ENCODE peak calls at places on chromosomes 2 and 18, in six cellular contexts. A, C, E, D, H and S are unnamed samples. For H3K4me1, the result is how much of the 10 kb centered on the place peaks cover.

GRCh38 chr2:142174176-142174575 is 43.4 kb upstream of the LRP1B start:
- DNase-seq in H (no peak), A (no peak), D (no peak), C (no peak), E (no peak), S (no peak)

GRCh38 chr18:43422483-43422882 is 145.2 kb upstream of the SYT4 start:
- DNase-seq in D (no peak), C (no peak), A (no peak), H (no peak), E (no peak), S (no peak)

GRCh38 chr2:217551229-217551909 is 451.4 kb downstream of the TNS1 start:
- DNase-seq in A (no peak), D (peak), E (no peak), H (no peak), C (no peak), S (no peak)

GRCh38 chr2:176763871-176764404 is 448.7 kb upstream of the HNRNPA3 start:
- DNase-seq in C (no peak), A (no peak), H (no peak), D (peak), E (no peak), S (no peak)

GRCh38 chr2:26292646-26293045 is 47.9 kb downstream of the HADHB start:
- DNase-seq in E (no peak), H (no peak), A (no peak), D (no peak), C (no peak), S (no peak)

GRCh38 chr2:101912545-101912944 is 79.2 kb upstream of the IL1R2 start:
- DNase-seq in E (no peak), H (no peak), C (no peak), D (no peak), A (no peak), S (no peak)

GRCh38 chr2:211534655-211535054 is 978.3 kb downstream of the CPS1 start:
- DNase-seq in E (no peak), H (no peak), C (no peak), A (no peak), D (no peak), S (no peak)

GRCh38 chr2:232637832-232638231 is 4.4 kb downstream of the EFHD1 start:
- DNase-seq in A (no peak), H (no peak), E (no peak), D (no peak), C (no peak), S (no peak)

GRCh38 chr2:24471662-24472061 is 19.4 kb upstream of the NCOA1 start:
- DNase-seq in A (no peak), H (no peak), D (no peak), C (no peak), E (no peak), S (no peak)

GRCh38 chr2:9703085-9703641 is 72.4 kb upstream of the YWHAQ start:
- DNase-seq in E (no peak), D (no peak), C (no peak), H (no peak), A (no peak), S (no peak)

GRCh38 chr18:3468066-3468705 is 18.2 kb downstream of the TGIF1 start:
- DNase-seq in D (no peak), H (no peak), E (no peak), C (no peak), A (no peak), S (no peak)

GRCh38 chr18:22625406-22625805 is 207.7 kb upstream of the CTAGE1 start:
- DNase-seq in H (no peak), D (no peak), E (no peak), A (no peak), C (no peak), S (no peak)

GRCh38 chr18:25538175-25538922 is 186.4 kb upstream of the ZNF521 start:
- DNase-seq in C (no peak), A (no peak), D (no peak), E (no peak), H (no peak), S (no peak)

GRCh38 chr2:112065966-112066365 is 10.9 kb downstream of the TMEM87B start:
- DNase-seq in C (no peak), H (no peak), E (no peak), D (no peak), A (no peak), S (no peak)

GRCh38 chr2:70070557-70071268 is 16.6 kb upstream of the PCBP1 start:
- DNase-seq in A (peak), C (peak), D (no peak), E (peak), H (peak), S (peak)

GRCh38 chr2:28510184-28510583 is 14.3 kb downstream of the PLB1 start:
- DNase-seq in H (no peak), E (no peak), C (no peak), D (no peak), A (no peak), S (no peak)

GRCh38 chr2:9739508-9739907 is 103.8 kb upstream of the TAF1B start:
- DNase-seq in D (no peak), E (peak), C (no peak), H (no peak), A (peak), S (peak)

GRCh38 chr2:184178229-184178628 is 420.1 kb upstream of the ZNF804A start:
- DNase-seq in E (no peak), D (no peak), H (no peak), C (no peak), A (no peak), S (no peak)

GRCh38 chr2:130795431-130795830 is 40.1 kb downstream of the AMER3 start:
- DNase-seq in D (no peak), C (no peak), A (no peak), H (no peak), E (no peak), S (no peak)

GRCh38 chr2:24409700-24410556 is 49.6 kb upstream of the ITSN2 start:
- DNase-seq in E (no peak), H (peak), A (no peak), D (no peak), C (no peak), S (peak)

GRCh38 chr2:162926501-162926900 is 87.9 kb upstream of the KCNH7 start:
- DNase-seq in E (no peak), H (no peak), D (no peak), A (no peak), C (no peak), S (no peak)

GRCh38 chr2:238890806-238891666 is 43.2 kb downstream of the TWIST2 start:
- DNase-seq in A (peak), D (no peak), H (no peak), E (no peak), C (no peak), S (no peak)

GRCh38 chr2:109545828-109546713 is 67.7 kb downstream of the SEPTIN10 start:
- DNase-seq in C (no peak), A (peak), E (peak), H (peak), D (peak), S (peak)

GRCh38 chr2:47354013-47354816 is 48.7 kb upstream of the MSH2 start:
- DNase-seq in E (no peak), D (no peak), H (peak), C (no peak), A (peak), S (peak)

GRCh38 chr2:30756971-30757370 is 50.3 kb downstream of the CAPN13 start:
- DNase-seq in H (no peak), E (no peak), A (no peak), D (no peak), C (no peak), S (no peak)

GRCh38 chr2:38534746-38535403 is 67.9 kb downstream of the HNRNPLL start:
- DNase-seq in H (no peak), E (no peak), C (no peak), D (no peak), A (peak), S (peak)

GRCh38 chr2:25453199-25453903 is 111.6 kb upstream of the DNMT3A start:
- DNase-seq in E (no peak), H (no peak), A (no peak), D (no peak), C (no peak), S (no peak)

GRCh38 chr2:169561364-169561763 is 12.3 kb downstream of the FASTKD1 start:
- DNase-seq in D (no peak), E (no peak), H (no peak), C (no peak), A (no peak), S (no peak)

GRCh38 chr18:505483-506122 is 5.1 kb upstream of the COLEC12 start:
- DNase-seq in H (no peak), A (no peak), D (no peak), E (no peak), C (no peak), S (no peak)

GRCh38 chr2:231795525-231796327 is 9.5 kb downstream of the COPS7B start:
- DNase-seq in E (no peak), H (no peak), A (no peak), D (no peak), C (no peak), S (peak)

GRCh38 chr18:34707670-34708069 is 2.4 kb upstream of the DTNA start:
- DNase-seq in D (no peak), E (peak), C (no peak), A (peak), H (no peak), S (peak)

GRCh38 chr2:222318712-222319575 is 20.1 kb upstream of the PAX3 start:
- DNase-seq in A (no peak), C (no peak), H (no peak), E (no peak), D (no peak), S (no peak)

GRCh38 chr2:67923696-67924095 is 139.1 kb downstream of the C1D start:
- DNase-seq in C (no peak), H (no peak), A (no peak), E (no peak), D (no peak), S (no peak)

GRCh38 chr18:9694174-9694573 is 13.9 kb upstream of the RAB31 start:
- DNase-seq in A (peak), H (peak), E (no peak), D (no peak), C (no peak), S (no peak)

GRCh38 chr2:215713393-215713792 is 277.5 kb upstream of the FN1 start:
- DNase-seq in A (no peak), C (no peak), D (no peak), E (no peak), H (no peak), S (no peak)
- H3K4me3 ChIP-seq in A (no peak), C (no peak), D (no peak), E (no peak), H (no peak), S (no peak)

GRCh38 chr2:129301431-129301913 is 678.0 kb upstream of the RAB6C start:
- DNase-seq in C (no peak), A (no peak), E (no peak), D (no peak), H (no peak), S (no peak)
- TF ChIP-seq EP300 in C (peak), A (peak), E (no peak), D (no peak), H (no peak), S (no peak)

DNA sequence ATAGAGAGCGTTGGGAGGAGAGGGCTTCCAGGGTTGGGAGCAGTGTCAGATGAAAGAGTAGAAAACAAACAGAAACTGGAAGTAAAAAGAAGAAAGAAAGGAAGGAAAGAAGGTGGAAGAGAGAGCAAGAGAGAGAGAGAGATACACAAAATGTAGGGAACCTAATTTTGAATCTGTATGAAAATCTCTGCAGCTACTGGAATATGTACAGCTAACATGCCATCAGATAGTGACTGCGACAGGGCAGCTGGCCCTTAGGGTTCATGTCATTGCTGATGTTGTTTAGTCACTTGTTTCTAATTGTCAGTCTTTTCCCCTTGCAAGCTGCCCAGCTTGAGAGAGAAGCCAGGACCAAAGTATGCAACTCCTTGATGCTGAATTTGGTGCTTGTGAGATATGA is 85.8 kb downstream of the POLE4 start:
- DNase-seq in A (no peak), E (no peak), H (no peak), C (no peak), D (no peak), S (no peak)
- H3K4me1 ChIP-seq in A (under half), E (under half), H (under half), C (under half), D (under half), S (under half)

DNA sequence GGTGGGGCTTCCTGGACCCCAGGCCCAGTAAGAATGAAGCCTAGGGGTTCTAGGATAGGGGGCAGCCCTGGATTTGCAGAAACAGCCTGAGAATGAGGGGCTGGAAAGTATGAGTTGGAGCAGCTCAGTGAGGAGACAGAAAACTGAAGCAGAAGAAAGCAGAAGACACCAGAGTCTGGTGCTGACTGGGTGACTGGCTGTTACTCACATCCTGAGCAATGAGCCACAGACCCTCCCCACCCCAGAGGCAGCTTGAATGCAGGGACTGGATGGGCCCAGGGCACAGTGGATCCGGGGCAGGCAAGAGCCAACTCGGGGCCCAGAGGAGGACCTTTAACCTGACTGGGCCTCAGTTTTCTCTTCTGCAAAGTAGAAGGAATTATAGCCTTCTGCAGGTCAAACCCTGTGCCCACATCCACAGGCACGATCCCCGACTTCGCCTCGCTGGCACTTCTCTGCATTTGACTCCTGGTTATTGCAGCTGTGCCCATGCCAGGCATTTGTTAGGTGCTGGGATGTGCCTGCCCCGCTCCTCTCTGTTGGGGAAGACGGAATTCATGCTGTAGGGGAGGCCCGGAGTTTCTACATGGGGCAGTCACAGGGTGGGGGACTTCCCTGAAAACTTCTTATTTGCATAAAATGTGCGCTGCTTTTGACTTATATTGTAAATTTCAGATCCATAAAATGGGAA is 8.5 kb downstream of the STEAP3 start:
- DNase-seq in C (no peak), H (no peak), E (no peak), A (no peak), D (no peak), S (no peak)
- H3K4me3 ChIP-seq in C (no peak), H (no peak), E (no peak), A (no peak), D (no peak), S (no peak)

GRCh38 chr2:35784777-35785176 is 570.8 kb upstream of the CRIM1 start:
- DNase-seq in E (no peak), A (no peak), D (no peak), H (no peak), C (no peak), S (no peak)
- TF ChIP-seq EP300 in E (no peak), A (no peak), D (no peak), H (no peak), C (no peak), S (no peak)

DNA sequence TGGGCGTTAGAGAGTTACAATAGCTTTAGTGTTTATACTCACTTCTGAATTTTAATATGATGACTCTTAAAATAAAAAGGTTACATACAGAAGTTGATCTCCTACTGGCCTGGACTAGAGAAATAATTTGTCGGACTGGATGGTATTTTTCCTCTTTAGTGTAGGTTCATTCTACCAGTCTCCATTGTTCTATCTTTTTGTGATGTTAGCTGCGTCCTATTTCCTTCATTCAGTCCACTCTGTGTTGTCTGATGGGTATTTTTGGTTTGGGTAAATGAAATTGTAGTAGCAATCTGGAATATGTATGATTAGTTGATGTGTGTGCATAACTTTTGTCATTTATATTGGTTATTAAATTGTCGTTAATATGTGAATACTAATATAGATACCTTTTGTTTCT is 5.3 kb downstream of the DDX1 start:
- DNase-seq in D (no peak), E (no peak), H (no peak), A (no peak), C (no peak), S (no peak)
- H3K4me1 ChIP-seq in D (under half), E (under half), H (under half), A (under half), C (under half), S (under half)

GRCh38 chr2:17752281-17752680 is 1.3 kb downstream of the SMC6 start:
- DNase-seq in H (no peak), E (no peak), C (no peak), D (no peak), A (no peak), S (no peak)
- H3K4me3 ChIP-seq in H (peak), E (peak), C (peak), D (no peak), A (no peak), S (no peak)

GRCh38 chr2:201450910-201451329 is 338 bp downstream of the TRAK2 start:
- DNase-seq in E (no peak), D (no peak), C (no peak), A (no peak), H (no peak), S (no peak)

GRCh38 chr2:201448701-201449100 is 2.6 kb downstream of the TRAK2 start:
- DNase-seq in C (no peak), A (no peak), H (no peak), D (no peak), E (no peak), S (peak)

GRCh38 chr2:201452058-201452736 is 657 bp downstream of the STRADB start:
- DNase-seq in A (no peak), C (no peak), H (no peak), E (no peak), D (no peak), S (peak)

GRCh38 chr2:201452856-201453643 is 1.5 kb downstream of the STRADB start:
- DNase-seq in A (no peak), H (no peak), C (no peak), E (no peak), D (no peak), S (no peak)

DNA sequence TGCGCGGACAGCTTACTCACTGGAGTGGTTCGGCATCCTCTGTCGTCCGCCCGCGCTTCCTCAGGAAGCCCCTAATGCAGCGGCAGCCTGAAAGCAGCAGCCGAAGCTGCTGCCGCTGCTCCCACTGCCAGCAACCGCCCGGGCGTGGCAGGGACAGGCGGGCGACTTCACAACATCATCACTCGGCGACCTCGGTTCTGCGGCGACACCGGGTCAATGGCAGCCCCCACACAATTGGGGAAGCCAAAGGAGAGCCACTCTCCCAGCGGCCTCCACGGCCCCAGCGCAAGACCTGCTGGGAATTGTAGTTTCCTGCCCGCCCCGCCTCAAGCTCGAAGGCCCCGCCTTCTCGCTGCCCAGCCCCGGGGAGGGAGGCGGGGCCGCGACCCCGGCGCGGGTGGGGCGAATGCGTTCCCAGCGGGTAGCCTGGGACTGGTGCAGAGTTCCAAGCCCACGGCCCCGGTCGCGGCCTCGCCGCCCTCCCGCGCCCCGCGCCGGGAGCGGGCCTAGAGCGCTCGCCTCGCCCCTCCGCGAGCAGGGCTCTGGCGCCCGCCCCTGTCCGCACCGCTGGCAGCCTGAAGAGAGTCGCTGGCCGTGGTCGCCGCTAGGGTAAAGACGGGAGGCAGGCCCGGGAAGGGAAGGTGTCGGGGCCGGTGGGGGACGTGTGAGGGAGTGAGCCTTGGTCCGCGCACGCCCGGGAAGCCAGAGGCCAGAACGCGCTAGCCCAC is at the start of the genes STRADB and TRAK2:
- DNase-seq in C (peak), A (peak), D (peak), H (peak), E (peak), S (peak)
- TF ChIP-seq EP300 in C (no peak), A (no peak), D (peak), H (no peak), E (no peak), S (no peak)